ENCODE peak calls at places on chromosomes 6 and 20, in seven cellular contexts. One of them, this sample, is unnamed. For H3K4me1, the result is how much of the 10 kb centered on the place peaks cover.

GRCh38 chr6:170114956-170115855 is 175.7 kb downstream of the DLL1 start:
- DNase-seq in prostate gland: peak
- DNase-seq in endothelial cell of umbilical vein: no peak
- DNase-seq in HCT116: no peak
- DNase-seq in Peyer's patch: no peak
- DNase-seq in IMR-90: no peak
- DNase-seq in sigmoid colon: peak
- DNase-seq in this sample: no peak

GRCh38 chr20:63681609-63682142 is 14.8 kb upstream of the TNFRSF6B start:
- DNase-seq in prostate gland: no peak
- DNase-seq in Peyer's patch: no peak
- DNase-seq in IMR-90: no peak
- DNase-seq in HCT116: no peak
- DNase-seq in sigmoid colon: no peak
- DNase-seq in endothelial cell of umbilical vein: no peak
- DNase-seq in this sample: no peak

GRCh38 chr6:75205776-75206334 is at the start of gene COL12A1:
- DNase-seq in endothelial cell of umbilical vein: peak
- DNase-seq in sigmoid colon: peak
- DNase-seq in prostate gland: peak
- DNase-seq in HCT116: peak
- DNase-seq in Peyer's patch: peak
- DNase-seq in IMR-90: peak
- DNase-seq in this sample: no peak

GRCh38 chr6:106486236-106486635 is 125.7 kb downstream of the CRYBG1 start:
- DNase-seq in endothelial cell of umbilical vein: no peak
- DNase-seq in prostate gland: no peak
- DNase-seq in sigmoid colon: no peak
- DNase-seq in IMR-90: no peak
- DNase-seq in Peyer's patch: no peak
- DNase-seq in HCT116: no peak
- DNase-seq in this sample: no peak

GRCh38 chr20:37209193-37209592 is 29.8 kb upstream of the MROH8 start:
- DNase-seq in prostate gland: no peak
- DNase-seq in endothelial cell of umbilical vein: no peak
- DNase-seq in IMR-90: no peak
- DNase-seq in Peyer's patch: no peak
- DNase-seq in HCT116: no peak
- DNase-seq in sigmoid colon: no peak
- DNase-seq in this sample: no peak

GRCh38 chr6:34146021-34146782 is at the start of gene GRM4:
- DNase-seq in sigmoid colon: peak
- DNase-seq in Peyer's patch: no peak
- DNase-seq in IMR-90: no peak
- DNase-seq in HCT116: no peak
- DNase-seq in endothelial cell of umbilical vein: no peak
- DNase-seq in prostate gland: no peak
- DNase-seq in this sample: no peak

GRCh38 chr20:47857142-47857993 is 72.1 kb upstream of the SULF2 start:
- DNase-seq in prostate gland: peak
- DNase-seq in HCT116: no peak
- DNase-seq in sigmoid colon: peak
- DNase-seq in endothelial cell of umbilical vein: no peak
- DNase-seq in IMR-90: no peak
- DNase-seq in Peyer's patch: no peak
- DNase-seq in this sample: no peak

GRCh38 chr6:163720460-163721235 is 306.1 kb downstream of the QKI start:
- DNase-seq in HCT116: no peak
- DNase-seq in Peyer's patch: no peak
- DNase-seq in sigmoid colon: no peak
- DNase-seq in endothelial cell of umbilical vein: no peak
- DNase-seq in prostate gland: no peak
- DNase-seq in IMR-90: no peak
- DNase-seq in this sample: no peak

GRCh38 chr6:44512868-44513641 is 125.5 kb downstream of the CDC5L start:
- DNase-seq in endothelial cell of umbilical vein: peak
- DNase-seq in sigmoid colon: no peak
- DNase-seq in HCT116: peak
- DNase-seq in Peyer's patch: no peak
- DNase-seq in IMR-90: no peak
- DNase-seq in prostate gland: no peak
- DNase-seq in this sample: no peak

GRCh38 chr6:54291738-54292137 is 16.5 kb upstream of the TINAG start:
- DNase-seq in Peyer's patch: no peak
- DNase-seq in prostate gland: no peak
- DNase-seq in sigmoid colon: no peak
- DNase-seq in endothelial cell of umbilical vein: peak
- DNase-seq in HCT116: no peak
- DNase-seq in IMR-90: peak
- DNase-seq in this sample: no peak

GRCh38 chr6:2485116-2485515 is 239.7 kb upstream of the GMDS start:
- DNase-seq in HCT116: no peak
- DNase-seq in prostate gland: no peak
- DNase-seq in Peyer's patch: no peak
- DNase-seq in endothelial cell of umbilical vein: no peak
- DNase-seq in sigmoid colon: no peak
- DNase-seq in IMR-90: no peak
- DNase-seq in this sample: peak

GRCh38 chr6:43142101-43142500 is 29.0 kb upstream of the SRF start:
- DNase-seq in prostate gland: no peak
- DNase-seq in sigmoid colon: no peak
- DNase-seq in IMR-90: no peak
- DNase-seq in Peyer's patch: no peak
- DNase-seq in endothelial cell of umbilical vein: no peak
- DNase-seq in HCT116: no peak
- DNase-seq in this sample: no peak

GRCh38 chr6:114390176-114390575 is 47.4 kb upstream of the HS3ST5 start:
- DNase-seq in Peyer's patch: no peak
- DNase-seq in sigmoid colon: no peak
- DNase-seq in prostate gland: no peak
- DNase-seq in endothelial cell of umbilical vein: no peak
- DNase-seq in IMR-90: no peak
- DNase-seq in HCT116: no peak
- DNase-seq in this sample: no peak

GRCh38 chr6:126716826-126717514 is 377.1 kb downstream of the CENPW start:
- DNase-seq in HCT116: peak
- DNase-seq in Peyer's patch: no peak
- DNase-seq in prostate gland: no peak
- DNase-seq in sigmoid colon: no peak
- DNase-seq in endothelial cell of umbilical vein: no peak
- DNase-seq in IMR-90: peak
- DNase-seq in this sample: no peak

GRCh38 chr6:30150671-30151395 is 10.2 kb downstream of the TRIM10 start:
- DNase-seq in Peyer's patch: no peak
- DNase-seq in IMR-90: peak
- DNase-seq in endothelial cell of umbilical vein: no peak
- DNase-seq in HCT116: no peak
- DNase-seq in sigmoid colon: no peak
- DNase-seq in prostate gland: no peak
- DNase-seq in this sample: no peak

GRCh38 chr6:86856937-86857563 is 80.3 kb upstream of the HTR1E start:
- DNase-seq in IMR-90: peak
- DNase-seq in HCT116: peak
- DNase-seq in endothelial cell of umbilical vein: peak
- DNase-seq in Peyer's patch: no peak
- DNase-seq in sigmoid colon: no peak
- DNase-seq in prostate gland: peak
- DNase-seq in this sample: no peak

GRCh38 chr20:8670900-8671229 is 398.0 kb upstream of the PLCB4 start:
- DNase-seq in sigmoid colon: no peak
- DNase-seq in Peyer's patch: no peak
- DNase-seq in prostate gland: no peak
- DNase-seq in IMR-90: no peak
- DNase-seq in endothelial cell of umbilical vein: no peak
- DNase-seq in HCT116: no peak
- DNase-seq in this sample: no peak

GRCh38 chr6:52538921-52539354 is 37.9 kb downstream of the TRAM2 start:
- DNase-seq in endothelial cell of umbilical vein: no peak
- DNase-seq in prostate gland: no peak
- DNase-seq in sigmoid colon: no peak
- DNase-seq in IMR-90: peak
- DNase-seq in HCT116: no peak
- DNase-seq in Peyer's patch: no peak
- DNase-seq in this sample: no peak

DNA sequence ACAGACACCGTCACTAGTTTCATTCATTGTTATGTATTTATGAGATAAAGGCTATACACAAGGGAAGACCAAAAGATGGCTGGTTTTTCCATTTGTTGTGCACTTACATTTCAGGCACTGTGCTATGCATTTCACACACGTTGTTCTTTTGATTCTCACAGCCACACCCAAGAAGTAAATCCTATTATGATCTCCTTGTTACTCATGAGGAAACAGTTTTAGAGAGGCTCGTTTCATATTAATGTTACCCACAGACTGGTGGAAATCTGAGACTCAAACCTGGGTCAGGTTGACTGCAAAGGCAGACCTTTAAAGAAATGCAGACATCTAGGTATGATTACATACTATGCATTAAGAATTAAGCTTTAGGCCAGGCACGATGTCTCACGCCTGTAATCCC is 34.9 kb downstream of the SHLD1 start:
- DNase-seq in prostate gland: no peak
- DNase-seq in sigmoid colon: no peak
- DNase-seq in HCT116: no peak
- DNase-seq in Peyer's patch: no peak
- DNase-seq in IMR-90: no peak
- DNase-seq in endothelial cell of umbilical vein: no peak
- DNase-seq in this sample: no peak
- H3K4me1 ChIP-seq in prostate gland: under half
- H3K4me1 ChIP-seq in sigmoid colon: under half
- H3K4me1 ChIP-seq in HCT116: under half
- H3K4me1 ChIP-seq in Peyer's patch: under half
- H3K4me1 ChIP-seq in IMR-90: under half
- H3K4me1 ChIP-seq in endothelial cell of umbilical vein: under half
- H3K4me1 ChIP-seq in this sample: under half

DNA sequence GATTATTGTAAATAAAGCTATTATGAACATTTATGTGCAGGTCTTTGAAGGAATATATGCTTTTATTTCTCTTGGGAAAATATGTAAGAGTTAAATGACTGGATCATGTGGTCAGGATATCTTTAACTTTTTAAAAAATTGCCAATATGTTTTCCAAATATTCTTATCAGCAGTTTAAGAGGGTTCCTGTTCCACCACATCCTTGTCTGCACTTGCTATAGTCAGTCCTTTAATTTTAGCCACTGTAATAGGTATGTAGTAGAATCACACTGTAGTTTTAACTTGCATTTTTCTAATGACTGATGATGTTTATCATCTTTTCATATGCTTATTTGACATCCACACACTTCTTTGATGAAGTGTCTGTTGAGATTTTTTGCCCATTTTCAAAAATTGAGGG is 23.6 kb upstream of the HIVEP2 start:
- DNase-seq in Peyer's patch: no peak
- DNase-seq in endothelial cell of umbilical vein: no peak
- DNase-seq in sigmoid colon: no peak
- DNase-seq in prostate gland: no peak
- DNase-seq in IMR-90: no peak
- DNase-seq in HCT116: no peak
- DNase-seq in this sample: no peak
- TF ChIP-seq CTCF in Peyer's patch: no peak
- TF ChIP-seq CTCF in endothelial cell of umbilical vein: no peak
- TF ChIP-seq CTCF in sigmoid colon: no peak
- TF ChIP-seq CTCF in prostate gland: no peak
- TF ChIP-seq CTCF in IMR-90: no peak
- TF ChIP-seq CTCF in HCT116: no peak
- TF ChIP-seq CTCF in this sample: no peak

DNA sequence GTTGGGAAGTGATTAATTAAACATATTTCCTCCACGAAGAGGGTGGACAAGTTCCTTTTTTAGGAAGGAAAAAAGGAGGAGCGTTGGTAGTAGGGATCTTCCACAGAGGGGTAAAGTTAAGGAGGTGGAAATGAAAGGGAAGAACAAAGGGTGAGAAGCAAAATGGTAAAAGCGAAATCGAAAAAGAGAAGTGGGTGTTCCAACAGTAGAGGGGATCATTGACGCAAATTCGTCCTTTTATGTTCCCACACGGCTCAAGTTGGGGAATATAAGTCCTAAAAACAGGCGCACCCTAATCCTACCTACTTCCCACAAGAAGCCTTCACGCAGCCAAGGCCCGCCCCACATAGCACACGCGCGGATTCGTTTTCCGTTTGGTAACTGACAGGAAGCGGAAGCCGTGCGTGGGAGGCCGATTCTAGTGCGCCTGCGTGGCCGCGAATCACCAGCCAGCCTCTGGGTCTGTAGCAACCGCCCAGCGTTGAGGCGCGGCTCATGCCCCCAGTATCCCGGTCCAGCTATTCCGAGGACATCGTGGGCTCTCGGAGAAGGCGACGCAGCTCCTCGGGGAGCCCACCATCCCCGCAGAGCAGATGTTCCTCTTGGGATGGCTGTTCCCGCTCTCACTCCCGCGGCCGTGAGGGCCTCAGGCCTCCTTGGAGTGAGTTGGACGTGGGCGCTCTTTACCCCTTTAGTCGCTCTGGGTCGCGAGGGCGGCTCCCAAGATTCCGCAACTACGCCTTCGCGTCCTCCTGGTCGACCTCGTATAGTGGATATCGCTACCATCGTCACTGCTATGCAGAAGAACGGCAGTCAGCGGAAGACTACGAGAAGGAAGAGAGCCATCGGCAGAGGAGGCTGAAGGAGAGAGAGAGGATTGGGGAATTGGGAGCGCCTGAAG is at the start of gene NKAPL:
- DNase-seq in prostate gland: no peak
- DNase-seq in HCT116: no peak
- DNase-seq in endothelial cell of umbilical vein: peak
- DNase-seq in Peyer's patch: peak
- DNase-seq in IMR-90: peak
- DNase-seq in sigmoid colon: peak
- DNase-seq in this sample: peak
- TF ChIP-seq POLR2A in prostate gland: no peak
- TF ChIP-seq POLR2A in HCT116: no peak
- TF ChIP-seq POLR2A in endothelial cell of umbilical vein: peak
- TF ChIP-seq POLR2A in Peyer's patch: no peak
- TF ChIP-seq POLR2A in IMR-90: no peak
- TF ChIP-seq POLR2A in sigmoid colon: no peak
- TF ChIP-seq POLR2A in this sample: no peak

DNA sequence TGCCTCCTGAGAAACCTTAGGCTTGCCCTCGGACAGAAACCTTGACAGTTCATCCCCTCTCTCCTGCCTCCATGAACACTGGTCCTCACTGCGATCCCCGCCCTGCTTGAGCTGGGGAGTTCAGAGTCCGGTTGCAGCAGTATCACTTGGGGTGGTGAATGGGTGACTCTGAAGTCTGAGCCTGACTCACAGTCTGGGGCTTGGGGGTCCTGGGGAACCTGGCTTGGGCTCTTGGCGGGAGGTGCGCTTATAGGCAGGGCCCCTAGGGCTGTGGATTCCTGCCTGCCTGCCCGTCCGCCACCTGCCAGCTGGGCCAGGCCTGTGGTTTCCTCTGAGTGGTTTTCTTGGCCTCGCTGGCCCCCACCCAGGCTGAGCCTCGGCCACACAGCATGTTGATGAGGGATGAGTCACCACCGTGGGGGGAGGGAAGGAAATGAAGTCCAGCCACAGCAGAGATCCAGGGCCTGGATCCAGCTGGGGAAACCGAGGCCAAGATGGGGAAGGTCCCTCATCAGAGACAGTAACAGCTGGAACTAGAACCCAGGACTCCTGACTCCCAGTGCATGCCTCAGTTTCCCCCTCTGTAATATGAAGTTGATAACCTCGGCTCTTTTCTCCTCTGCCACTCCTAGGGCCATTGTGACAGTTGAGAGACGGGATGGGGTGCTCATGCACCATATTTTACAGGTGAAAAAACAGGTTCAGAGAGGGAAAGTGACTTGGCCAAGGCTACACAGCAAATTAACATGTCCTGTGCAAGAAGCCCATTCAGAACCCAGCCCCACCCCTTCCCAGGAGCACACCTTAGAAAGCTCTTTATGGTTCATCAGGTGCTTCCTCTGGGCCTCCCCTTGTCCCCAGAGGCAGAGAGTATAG is 9.2 kb downstream of the FOXS1 start:
- DNase-seq in endothelial cell of umbilical vein: peak
- DNase-seq in prostate gland: no peak
- DNase-seq in HCT116: peak
- DNase-seq in IMR-90: peak
- DNase-seq in Peyer's patch: peak
- DNase-seq in sigmoid colon: peak
- DNase-seq in this sample: no peak
- H3K4me1 ChIP-seq in endothelial cell of umbilical vein: under half
- H3K4me1 ChIP-seq in prostate gland: under half
- H3K4me1 ChIP-seq in HCT116: under half
- H3K4me1 ChIP-seq in IMR-90: under half
- H3K4me1 ChIP-seq in Peyer's patch: under half
- H3K4me1 ChIP-seq in sigmoid colon: under half
- H3K4me1 ChIP-seq in this sample: under half